ENCODE peak calls at places on chromosome 16, in six cellular contexts. M is cardiac muscle cell, B is thoracic aorta, I is A549, X is lower lobe of right lung, N is ascending aorta. F is an unnamed sample.

GRCh38 chr16:77885596-77886295 is 97.4 kb downstream of the VAT1L start:
- DNase-seq in B (no peak), X (no peak), N (no peak), M (no peak), I (no peak), F (no peak)

GRCh38 chr16:81675662-81676535 is 103.2 kb upstream of the PLCG2 start:
- DNase-seq in N (no peak), B (no peak), M (no peak), X (no peak), I (no peak), F (no peak)

GRCh38 chr16:11871193-11871592 is 19.9 kb upstream of the RSL1D1 start:
- DNase-seq in B (no peak), M (peak; percentile 48), I (no peak), N (no peak), X (no peak), F (no peak)

GRCh38 chr16:48330847-48331204 is 54.4 kb downstream of the SIAH1 start:
- DNase-seq in X (no peak), N (no peak), B (no peak), I (no peak), M (no peak), F (no peak)

GRCh38 chr16:27217256-27217655 is 13.9 kb downstream of the KDM8 start:
- DNase-seq in N (no peak), M (peak; percentile 64), X (no peak), B (no peak), I (peak; percentile 29), F (no peak)

GRCh38 chr16:21599158-21599993 is at the start of gene METTL9:
- DNase-seq in B (peak; percentile 75), I (peak; percentile 87), M (peak; percentile 97), X (peak; percentile 96), N (peak; percentile 82), F (peak; percentile 96)

GRCh38 chr16:2054543-2055245 is 6.9 kb downstream of the TSC2 start:
- DNase-seq in M (no peak), N (no peak), B (no peak), I (no peak), X (peak; percentile 73), F (peak; percentile 81)

GRCh38 chr16:83995756-83996155 is 27.7 kb downstream of the NECAB2 start:
- DNase-seq in X (peak; percentile 55), N (no peak), M (peak; percentile 14), I (no peak), B (no peak), F (peak; percentile 63)

GRCh38 chr16:48555597-48555996 is 54.4 kb downstream of the N4BP1 start:
- DNase-seq in I (no peak), M (no peak), X (no peak), B (no peak), N (no peak), F (no peak)

DNA sequence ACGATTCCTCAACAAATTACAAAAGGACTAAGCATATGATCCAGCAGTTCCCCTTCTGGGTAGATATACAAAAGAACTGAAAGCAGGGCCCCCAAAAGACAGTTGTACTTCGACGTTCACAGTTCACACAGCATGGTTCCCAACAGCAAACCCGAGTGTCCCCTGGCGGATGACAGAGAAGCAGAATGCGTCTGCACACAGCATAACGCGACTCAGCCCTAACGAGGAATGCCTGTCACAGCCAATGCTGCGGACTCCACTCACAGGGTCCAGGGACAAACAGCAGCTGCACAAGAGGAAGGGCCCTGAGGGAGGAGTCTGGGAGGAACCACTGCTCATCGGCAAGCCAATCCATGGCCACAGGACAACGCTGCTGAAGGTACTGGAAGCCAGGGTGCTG is 132.9 kb downstream of the ANKRD11 start:
- DNase-seq in X (no peak), N (no peak), B (no peak), M (no peak), I (no peak), F (peak; percentile 60)
- H3K4me1 ChIP-seq in X (peaks cover 100% of the 10 kb centered on the region), N (peaks cover 16% of the 10 kb centered on the region), B (peaks cover 63% of the 10 kb centered on the region), M (peaks cover 29% of the 10 kb centered on the region), I (peaks cover 59% of the 10 kb centered on the region), F (peaks cover 83% of the 10 kb centered on the region)

DNA sequence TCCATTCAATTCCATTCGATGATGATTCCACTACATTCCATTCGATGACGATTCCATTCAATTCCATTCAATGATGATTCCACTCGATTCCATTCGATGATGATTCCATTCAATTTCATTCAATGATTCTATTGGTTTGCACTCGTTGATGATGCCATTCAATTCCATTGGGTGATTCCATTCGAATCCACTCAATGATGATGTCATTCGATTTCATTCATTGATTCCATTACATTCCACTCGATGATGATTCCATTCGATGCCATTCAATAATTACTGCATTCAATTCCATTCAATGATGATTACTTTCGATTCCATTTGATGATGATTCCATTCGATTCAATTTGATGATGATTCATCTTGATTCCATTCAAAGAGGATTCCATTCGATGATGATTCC is 1299.4 kb downstream of the TP53TG3F start:
- DNase-seq in B (no peak), X (no peak), I (no peak), M (no peak), N (no peak), F (no peak)
- H3K9me3 ChIP-seq in B (peaks cover 12% of the 10 kb centered on the region), X (peaks cover 89% of the 10 kb centered on the region), I (peaks cover 3% of the 10 kb centered on the region), M (peaks cover 13% of the 10 kb centered on the region), N (peaks cover 10% of the 10 kb centered on the region), F (peaks cover 3% of the 10 kb centered on the region)

GRCh38 chr16:30499284-30499683 is 26.7 kb downstream of the ITGAL start:
- DNase-seq in X (no peak), M (no peak), I (no peak), B (no peak), N (no peak), F (no peak)
- TF ChIP-seq CTCF in X (no peak), M (no peak), I (no peak), B (no peak), N (no peak), F (no peak)

GRCh38 chr16:89316701-89317100 is 99.2 kb downstream of the ZNF778 start:
- DNase-seq in I (no peak), X (peak; percentile 32), N (no peak), B (no peak), M (no peak), F (no peak)
- H3K4me1 ChIP-seq in I (peaks cover 82% of the 10 kb centered on the region), X (peaks cover 89% of the 10 kb centered on the region), N (peaks cover 43% of the 10 kb centered on the region), B (peaks cover 63% of the 10 kb centered on the region), M (peaks cover 31% of the 10 kb centered on the region), F (peaks cover 58% of the 10 kb centered on the region)

GRCh38 chr16:3389663-3390338 is 11.0 kb downstream of the ZSCAN32 start:
- DNase-seq in I (no peak), X (no peak), N (no peak), M (no peak), B (no peak), F (no peak)

GRCh38 chr16:3383045-3383448 is 17.8 kb downstream of the ZSCAN32 start:
- DNase-seq in M (no peak), N (no peak), I (no peak), B (no peak), X (no peak), F (no peak)

DNA sequence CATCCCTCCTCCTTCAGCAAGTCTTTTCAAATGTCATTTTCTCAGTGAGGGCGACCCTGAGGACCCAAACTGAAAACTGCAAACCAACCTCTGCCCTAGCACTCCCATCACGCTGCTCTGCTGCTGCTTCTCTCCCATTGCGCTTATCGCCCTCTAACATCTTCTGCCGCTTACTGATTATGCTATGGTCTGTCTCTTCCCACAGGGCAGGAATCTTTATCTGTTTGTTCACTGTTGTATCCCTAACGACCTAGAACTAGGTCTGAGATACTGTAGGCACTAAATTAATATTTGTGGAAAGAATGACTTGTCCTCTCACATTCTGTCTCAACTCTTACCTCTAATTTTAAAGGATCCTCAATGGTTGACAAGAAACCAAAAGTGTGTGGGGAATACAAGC is 12.5 kb downstream of the ZSCAN32 start:
- DNase-seq in I (no peak), M (no peak), N (no peak), B (no peak), X (no peak), F (no peak)
- H3K9me3 ChIP-seq in I (peaks cover 83% of the 10 kb centered on the region), M (no peaks in the 10 kb centered on the region), N (peaks cover 62% of the 10 kb centered on the region), B (peaks cover 80% of the 10 kb centered on the region), X (peaks cover 81% of the 10 kb centered on the region), F (peaks cover 3% of the 10 kb centered on the region)